ENCODE peak calls at places on chromosomes 2 and 18, in eight cellular contexts. C is fibroblast of mammary gland; G is activated naive CD8-positive, alpha-beta T cell treated with anti-CD3 and anti-CD28 coated beads, Interleukin-2, amount 50 U/mL, for 16 hours; E is mucosa of gallbladder; J is AG08396; Z is Peyer's patch; A is AG09309; D is stromal cell of bone marrow. N is an unnamed sample.

GRCh38 chr18:21361297-21361880 is 119.4 kb downstream of the GREB1L start:
- DNase-seq in E (no peak), G (no peak), C (peak; percentile 22), Z (no peak), A (no peak), J (no peak), D (no peak), N (no peak)

GRCh38 chr2:71498261-71498701 is 44.9 kb downstream of the DYSF start:
- DNase-seq in G (no peak), J (peak; percentile 61), A (peak; percentile 46), D (peak; percentile 74), E (no peak), Z (no peak), C (peak; percentile 55), N (peak; percentile 86)

GRCh38 chr2:199457147-199458016 is at the start of gene SATB2:
- DNase-seq in J (peak; percentile 75), E (no peak), Z (peak; percentile 74), G (no peak), D (peak; percentile 74), A (no peak), C (peak; percentile 83), N (no peak)

GRCh38 chr2:53130441-53130943 is 637.1 kb upstream of the CHAC2 start:
- DNase-seq in G (no peak), Z (no peak), E (no peak), D (peak; percentile 91), A (peak; percentile 42), C (peak; percentile 84), J (no peak), N (no peak)

GRCh38 chr18:44737623-44738022 is 56.9 kb downstream of the SETBP1 start:
- DNase-seq in C (peak; percentile 51), D (no peak), G (no peak), E (no peak), J (no peak), Z (no peak), A (no peak), N (no peak)

GRCh38 chr2:75041791-75042231 is 83.4 kb downstream of the POLE4 start:
- DNase-seq in D (no peak), C (no peak), A (no peak), Z (no peak), G (no peak), J (no peak), E (no peak), N (no peak)

GRCh38 chr2:85732467-85733120 is 21.2 kb upstream of the ATOH8 start:
- DNase-seq in C (no peak), D (no peak), A (no peak), J (no peak), E (no peak), G (no peak), Z (no peak), N (no peak)

GRCh38 chr2:15212249-15212648 is 348.9 kb downstream of the NBAS start:
- DNase-seq in Z (no peak), C (no peak), D (no peak), G (no peak), E (no peak), A (no peak), J (no peak), N (no peak)

GRCh38 chr2:204727368-204727767 is 182.1 kb downstream of the PARD3B start:
- DNase-seq in Z (no peak), C (no peak), E (no peak), D (no peak), G (no peak), J (no peak), A (no peak), N (no peak)

GRCh38 chr2:198314559-198315153 is 510.3 kb downstream of the PLCL1 start:
- DNase-seq in J (peak; percentile 25), D (peak; percentile 58), C (peak; percentile 69), E (no peak), G (no peak), A (peak; percentile 49), Z (no peak), N (no peak)

GRCh38 chr2:80624062-80624461 is 319.5 kb upstream of the LRRTM1 start:
- DNase-seq in D (no peak), E (no peak), J (no peak), C (no peak), A (no peak), Z (no peak), G (no peak), N (no peak)

GRCh38 chr2:114548151-114548550 is 105.7 kb downstream of the DPP10 start:
- DNase-seq in C (no peak), E (no peak), A (no peak), D (no peak), Z (no peak), J (no peak), G (no peak), N (no peak)

GRCh38 chr2:144086965-144087364 is 433.0 kb downstream of the ZEB2 start:
- DNase-seq in Z (no peak), E (no peak), G (no peak), C (peak; percentile 65), J (no peak), D (no peak), A (no peak), N (no peak)

GRCh38 chr18:8835556-8835955 is 130.2 kb downstream of the MTCL1 start:
- DNase-seq in J (peak; percentile 46), G (no peak), D (peak; percentile 58), E (no peak), Z (no peak), A (peak; percentile 69), C (peak; percentile 49), N (no peak)

GRCh38 chr2:239934571-239935171 is 90.5 kb downstream of the NDUFA10 start:
- DNase-seq in E (peak; percentile 62), A (no peak), G (no peak), D (no peak), Z (peak; percentile 57), J (peak; percentile 45), C (peak; percentile 61), N (no peak)

GRCh38 chr18:75408554-75409506 is 18.7 kb downstream of the SMIM21 start:
- DNase-seq in A (peak; percentile 97), E (no peak), D (peak; percentile 99), J (peak; percentile 71), G (no peak), C (peak; percentile 100), Z (no peak), N (peak; percentile 69)

GRCh38 chr2:237596518-237596855 is 6.0 kb upstream of the RAB17 start:
- DNase-seq in C (no peak), A (no peak), E (no peak), G (no peak), D (no peak), Z (peak; percentile 47), J (no peak), N (no peak)

GRCh38 chr18:63697261-63697660 is 5.5 kb upstream of the SERPINB11 start:
- DNase-seq in J (no peak), G (no peak), A (peak; percentile 13), D (no peak), Z (no peak), C (peak; percentile 11), E (no peak), N (no peak)

GRCh38 chr18:31241900-31242409 is 76.0 kb upstream of the DSG1 start:
- DNase-seq in A (no peak), D (no peak), G (no peak), Z (peak; percentile 67), E (peak; percentile 72), C (no peak), J (no peak), N (no peak)

GRCh38 chr2:200455958-200456421 is 53.9 kb downstream of the KCTD18 start:
- DNase-seq in A (no peak), E (no peak), G (no peak), C (no peak), D (no peak), J (no peak), Z (no peak), N (no peak)

GRCh38 chr2:158191569-158191968 is 89.9 kb downstream of the UPP2 start:
- DNase-seq in E (no peak), Z (no peak), G (no peak), J (no peak), A (no peak), C (no peak), D (peak; percentile 7), N (no peak)

GRCh38 chr2:29374823-29375222 is 259.6 kb downstream of the CLIP4 start:
- DNase-seq in J (no peak), G (no peak), E (peak; percentile 69), D (no peak), Z (no peak), C (no peak), A (no peak), N (no peak)

GRCh38 chr2:168633895-168634294 is 168.5 kb upstream of the NOSTRIN start:
- DNase-seq in J (no peak), G (no peak), C (no peak), E (no peak), A (no peak), D (no peak), Z (no peak), N (no peak)

GRCh38 chr2:100814043-100814442 is 5.9 kb upstream of the NPAS2 start:
- DNase-seq in C (no peak), Z (no peak), D (no peak), E (no peak), A (no peak), G (no peak), J (no peak), N (no peak)

GRCh38 chr2:162317910-162318279 is 589 bp downstream of the IFIH1 start:
- DNase-seq in D (no peak), G (no peak), J (no peak), Z (peak; percentile 65), A (no peak), C (peak; percentile 16), E (peak; percentile 13), N (peak; percentile 14)

GRCh38 chr2:211751853-211752252 is 786.7 kb downstream of the ERBB4 start:
- DNase-seq in G (no peak), E (no peak), D (no peak), C (no peak), A (no peak), Z (no peak), J (no peak), N (no peak)

GRCh38 chr2:152419944-152420813 is 85.2 kb downstream of the FMNL2 start:
- DNase-seq in D (no peak), E (no peak), G (no peak), J (no peak), A (no peak), Z (no peak), C (no peak), N (no peak)

GRCh38 chr18:2968559-2968958 is 44.4 kb downstream of the LPIN2 start:
- DNase-seq in G (no peak), Z (no peak), D (no peak), C (no peak), E (no peak), A (no peak), J (no peak), N (no peak)

GRCh38 chr18:3816601-3817363 is 366.8 kb downstream of the TGIF1 start:
- DNase-seq in E (peak; percentile 16), D (peak; percentile 73), G (no peak), A (peak; percentile 96), Z (no peak), J (peak; percentile 41), C (peak; percentile 100), N (no peak)

GRCh38 chr2:183665976-183666375 is 541.7 kb downstream of the NUP35 start:
- DNase-seq in J (no peak), D (peak; percentile 0), A (no peak), Z (no peak), C (peak; percentile 25), E (no peak), G (no peak), N (no peak)

GRCh38 chr18:52045946-52046345 is 294.1 kb upstream of the DCC start:
- DNase-seq in D (no peak), C (no peak), J (no peak), G (no peak), E (no peak), Z (no peak), A (no peak), N (no peak)

GRCh38 chr2:85755122-85756027 is 1.6 kb downstream of the ATOH8 start:
- DNase-seq in G (no peak), D (no peak), Z (no peak), E (no peak), A (no peak), J (peak; percentile 63), C (peak; percentile 74), N (no peak)

GRCh38 chr18:42545825-42546224 is 569.7 kb downstream of the RIT2 start:
- DNase-seq in Z (no peak), C (peak; percentile 74), A (no peak), J (peak; percentile 8), E (no peak), G (no peak), D (peak; percentile 49), N (no peak)

GRCh38 chr18:8801263-8801901 is 96.0 kb downstream of the MTCL1 start:
- DNase-seq in E (no peak), J (peak; percentile 66), C (peak; percentile 78), D (no peak), A (peak; percentile 75), G (no peak), Z (no peak), N (peak; percentile 65)